ENCODE peak calls at places on chromosomes 7 and 10, in ten cellular contexts. P, K, J, H, R, U, C, G, Z and Y are unnamed samples.
A peak's percentile ranks its signal among the peaks of the same experiment; 100 is the strongest.

GRCh38 chr7:102889836-102890235 is 23.0 kb upstream of the LRRC17 start:
- DNase-seq in P (no peak), K (no peak), J (no peak), H (no peak), R (no peak), U (no peak), C (no peak), G (no peak), Z (no peak), Y (no peak)

GRCh38 chr7:22153427-22154106 is 203.4 kb downstream of the RAPGEF5 start:
- DNase-seq in P (no peak), K (no peak), J (no peak), H (no peak), R (no peak), U (no peak), C (no peak), G (no peak), Z (no peak), Y (no peak)

GRCh38 chr7:99036531-99037175 is 107.3 kb downstream of the SMURF1 start:
- DNase-seq in P (no peak), K (no peak), J (no peak), H (peak; percentile 27), R (no peak), U (peak; percentile 88), C (peak; percentile 81), G (no peak), Z (peak; percentile 71), Y (no peak)

GRCh38 chr7:1669486-1669951 is 558 bp upstream of the ELFN1 start:
- DNase-seq in P (no peak), K (no peak), J (no peak), H (no peak), R (no peak), U (no peak), C (peak; percentile 64), G (no peak), Z (peak; percentile 15), Y (no peak)

GRCh38 chr7:37038706-37039105 is 314.4 kb upstream of the AOAH start:
- DNase-seq in P (no peak), K (no peak), J (no peak), H (no peak), R (no peak), U (no peak), C (no peak), G (no peak), Z (no peak), Y (no peak)

GRCh38 chr10:25174461-25175230 is at the start of gene GPR158:
- DNase-seq in P (peak; percentile 17), K (peak; percentile 50), J (peak; percentile 34), H (peak; percentile 81), R (peak; percentile 76), U (peak; percentile 89), C (peak; percentile 98), G (peak; percentile 35), Z (peak; percentile 92), Y (peak; percentile 21)

GRCh38 chr7:4434306-4434705 is 247.8 kb upstream of the FOXK1 start:
- DNase-seq in P (no peak), K (no peak), J (no peak), H (no peak), R (no peak), U (no peak), C (no peak), G (no peak), Z (no peak), Y (no peak)

GRCh38 chr7:77444123-77444522 is 28.0 kb upstream of the GSAP start:
- DNase-seq in P (no peak), K (no peak), J (no peak), H (peak; percentile 50), R (no peak), U (no peak), C (no peak), G (no peak), Z (no peak), Y (no peak)

GRCh38 chr7:135147899-135148721 is at the start of gene TMEM140:
- DNase-seq in P (no peak), K (peak; percentile 46), J (peak; percentile 65), H (peak; percentile 85), R (no peak), U (peak; percentile 85), C (no peak), G (peak; percentile 54), Z (no peak), Y (peak; percentile 27)

GRCh38 chr7:42550706-42551470 is 313.9 kb upstream of the GLI3 start:
- DNase-seq in P (no peak), K (no peak), J (no peak), H (peak; percentile 10), R (no peak), U (no peak), C (no peak), G (no peak), Z (no peak), Y (no peak)

GRCh38 chr10:31906039-31906438 is 22.6 kb downstream of the ARHGAP12 start:
- DNase-seq in P (no peak), K (no peak), J (no peak), H (no peak), R (no peak), U (no peak), C (no peak), G (no peak), Z (no peak), Y (no peak)

GRCh38 chr7:77575187-77575586 is 38.1 kb downstream of the PTPN12 start:
- DNase-seq in P (no peak), K (no peak), J (no peak), H (no peak), R (no peak), U (no peak), C (no peak), G (no peak), Z (no peak), Y (no peak)

GRCh38 chr10:65341323-65341922 is 1584.4 kb upstream of the LRRTM3 start:
- DNase-seq in P (no peak), K (no peak), J (no peak), H (peak; percentile 12), R (no peak), U (no peak), C (no peak), G (no peak), Z (no peak), Y (no peak)

GRCh38 chr10:17673517-17674051 is 29.6 kb downstream of the STAM start:
- DNase-seq in P (no peak), K (no peak), J (no peak), H (peak; percentile 90), R (no peak), U (peak; percentile 86), C (peak; percentile 33), G (no peak), Z (no peak), Y (no peak)

GRCh38 chr10:128875955-128876354 is 591.1 kb upstream of the MGMT start:
- DNase-seq in P (no peak), K (no peak), J (no peak), H (no peak), R (no peak), U (no peak), C (no peak), G (no peak), Z (peak; percentile 57), Y (no peak)

GRCh38 chr7:11540271-11540761 is 291.7 kb downstream of the THSD7A start:
- DNase-seq in P (no peak), K (no peak), J (no peak), H (peak; percentile 85), R (no peak), U (no peak), C (no peak), G (no peak), Z (no peak), Y (no peak)

GRCh38 chr7:68734431-68734830 is 863.8 kb upstream of the AUTS2 start:
- DNase-seq in P (no peak), K (no peak), J (no peak), H (peak; percentile 47), R (no peak), U (no peak), C (no peak), G (no peak), Z (no peak), Y (no peak)

GRCh38 chr10:71035511-71036278 is 147.3 kb upstream of the PCBD1 start:
- DNase-seq in P (no peak), K (no peak), J (no peak), H (no peak), R (no peak), U (no peak), C (no peak), G (no peak), Z (no peak), Y (no peak)

GRCh38 chr7:16071246-16071857 is 350.0 kb downstream of the CRPPA start:
- DNase-seq in P (no peak), K (no peak), J (no peak), H (peak; percentile 71), R (peak; percentile 80), U (peak; percentile 82), C (peak; percentile 42), G (no peak), Z (no peak), Y (no peak)

GRCh38 chr7:73424486-73424885 is 9.1 kb upstream of the FZD9 start:
- DNase-seq in P (no peak), K (no peak), J (no peak), H (no peak), R (no peak), U (no peak), C (no peak), G (no peak), Z (no peak), Y (no peak)

GRCh38 chr7:109963741-109964140 is 1127.2 kb upstream of the LRRN3 start:
- DNase-seq in P (no peak), K (no peak), J (no peak), H (no peak), R (no peak), U (no peak), C (no peak), G (no peak), Z (no peak), Y (no peak)

GRCh38 chr10:113992601-113993011 is 51.1 kb upstream of the ADRB1 start:
- DNase-seq in P (no peak), K (no peak), J (no peak), H (peak; percentile 52), R (no peak), U (no peak), C (no peak), G (no peak), Z (no peak), Y (no peak)

GRCh38 chr7:107154826-107155225 is 14.0 kb upstream of the HBP1 start:
- DNase-seq in P (no peak), K (no peak), J (no peak), H (no peak), R (no peak), U (no peak), C (no peak), G (no peak), Z (no peak), Y (no peak)

GRCh38 chr10:109018892-109019507 is 904.3 kb downstream of the XPNPEP1 start:
- DNase-seq in P (no peak), K (no peak), J (no peak), H (peak; percentile 13), R (no peak), U (peak; percentile 4), C (no peak), G (no peak), Z (no peak), Y (no peak)

GRCh38 chr10:32865170-32865569 is 92.9 kb downstream of the ITGB1 start:
- DNase-seq in P (no peak), K (no peak), J (no peak), H (no peak), R (no peak), U (no peak), C (no peak), G (no peak), Z (no peak), Y (no peak)

GRCh38 chr7:140310337-140311002 is 87.9 kb downstream of the SLC37A3 start:
- DNase-seq in P (no peak), K (no peak), J (no peak), H (peak; percentile 70), R (no peak), U (no peak), C (no peak), G (no peak), Z (no peak), Y (no peak)